ENCODE peak calls at places on chromosome 22, in eight cellular contexts. G is fibroblast of lung, I is AG04450, U is GM23248, S is heart right ventricle, M is psoas muscle, E is caudate nucleus, Z is SK-N-SH. C is an unnamed sample.

GRCh38 chr22:46027219-46028068 is 50.5 kb upstream of the WNT7B start:
- DNase-seq in G (no peak), I (no peak), U (peak), S (no peak), M (peak), E (peak), Z (no peak), C (no peak)

GRCh38 chr22:40654522-40655167 is 18.1 kb upstream of the MRTFA start:
- DNase-seq in G (peak), I (no peak), U (peak), S (peak), M (peak), E (no peak), Z (peak), C (no peak)

GRCh38 chr22:45531441-45531840 is 28.8 kb downstream of the FBLN1 start:
- DNase-seq in G (no peak), I (no peak), U (no peak), S (no peak), M (no peak), E (no peak), Z (no peak), C (no peak)

GRCh38 chr22:46876357-46876934 is 114.0 kb downstream of the TBC1D22A start:
- DNase-seq in G (no peak), I (no peak), U (no peak), S (no peak), M (no peak), E (no peak), Z (no peak), C (no peak)

GRCh38 chr22:45703758-45704157 is 32.1 kb downstream of the ATXN10 start:
- DNase-seq in G (no peak), I (no peak), U (no peak), S (no peak), M (no peak), E (no peak), Z (no peak), C (no peak)

GRCh38 chr22:42364641-42365336 is 67.4 kb downstream of the NFAM1 start:
- DNase-seq in G (peak), I (no peak), U (peak), S (peak), M (no peak), E (no peak), Z (peak), C (no peak)

GRCh38 chr22:45502215-45503070 is at the start of gene FBLN1:
- DNase-seq in G (peak), I (no peak), U (peak), S (peak), M (peak), E (no peak), Z (peak), C (no peak)

GRCh38 chr22:38755155-38755910 is 465 bp downstream of the SUN2 start:
- DNase-seq in G (peak), I (no peak), U (peak), S (peak), M (peak), E (peak), Z (peak), C (no peak)

GRCh38 chr22:26492220-26492619 is 8.5 kb downstream of the SRRD start:
- DNase-seq in G (no peak), I (no peak), U (no peak), S (no peak), M (no peak), E (no peak), Z (no peak), C (no peak)

GRCh38 chr22:20475115-20475436 is 20.5 kb downstream of the KLHL22 start:
- DNase-seq in G (no peak), I (no peak), U (no peak), S (no peak), M (no peak), E (no peak), Z (no peak), C (no peak)

DNA sequence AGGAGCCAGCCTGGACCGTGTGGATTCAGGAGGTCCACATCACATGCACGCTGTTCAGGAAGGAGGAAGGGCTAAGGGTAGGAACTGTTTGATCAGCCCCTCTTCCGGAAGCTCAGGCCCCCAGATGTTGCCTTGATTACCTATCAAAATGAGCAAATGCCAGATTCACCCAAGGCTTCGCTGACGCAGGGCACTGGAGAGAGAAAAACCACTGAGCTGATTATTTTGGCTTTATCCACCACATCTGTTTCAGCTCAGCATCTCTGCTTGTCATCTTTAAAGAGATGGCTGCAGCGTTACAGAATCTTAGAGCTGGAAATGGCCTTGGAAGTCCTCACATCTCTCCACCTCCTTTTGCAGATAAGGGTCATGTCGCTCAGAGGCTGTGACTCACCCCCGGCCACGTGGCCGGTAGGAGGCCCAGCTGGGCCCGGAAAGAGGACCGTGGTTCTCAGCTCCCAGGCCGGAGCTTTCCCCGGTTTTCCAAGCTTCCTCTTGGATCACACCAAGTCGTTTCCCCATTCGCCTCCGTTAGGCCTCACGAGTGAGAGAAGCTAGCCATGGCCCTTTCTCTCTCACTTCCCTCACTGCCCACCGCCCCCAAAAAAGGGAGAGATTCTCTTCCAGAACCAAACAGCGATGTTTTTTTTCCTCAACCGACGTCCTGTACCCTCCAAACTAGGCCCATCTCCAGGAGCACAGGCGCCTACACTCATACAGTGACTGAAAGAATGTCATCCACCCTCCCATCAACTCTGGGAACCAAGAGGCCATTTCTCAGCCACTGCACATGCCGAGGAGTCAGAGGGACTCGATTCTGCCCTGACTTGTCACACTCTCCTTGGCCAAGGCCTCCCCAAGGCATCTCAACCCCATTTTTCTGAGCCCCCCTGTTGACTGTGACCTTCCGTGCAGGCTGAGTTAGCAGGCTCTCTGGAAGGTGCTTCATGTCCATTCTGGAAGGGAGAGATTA is 37.6 kb downstream of the LIF start:
- DNase-seq in G (peak), I (peak), U (peak), S (peak), M (peak), E (no peak), Z (peak), C (no peak)
- H3K27ac ChIP-seq in G (peak), I (peak), U (peak), S (peak), M (peak), E (no peak), Z (peak), C (no peak)

DNA sequence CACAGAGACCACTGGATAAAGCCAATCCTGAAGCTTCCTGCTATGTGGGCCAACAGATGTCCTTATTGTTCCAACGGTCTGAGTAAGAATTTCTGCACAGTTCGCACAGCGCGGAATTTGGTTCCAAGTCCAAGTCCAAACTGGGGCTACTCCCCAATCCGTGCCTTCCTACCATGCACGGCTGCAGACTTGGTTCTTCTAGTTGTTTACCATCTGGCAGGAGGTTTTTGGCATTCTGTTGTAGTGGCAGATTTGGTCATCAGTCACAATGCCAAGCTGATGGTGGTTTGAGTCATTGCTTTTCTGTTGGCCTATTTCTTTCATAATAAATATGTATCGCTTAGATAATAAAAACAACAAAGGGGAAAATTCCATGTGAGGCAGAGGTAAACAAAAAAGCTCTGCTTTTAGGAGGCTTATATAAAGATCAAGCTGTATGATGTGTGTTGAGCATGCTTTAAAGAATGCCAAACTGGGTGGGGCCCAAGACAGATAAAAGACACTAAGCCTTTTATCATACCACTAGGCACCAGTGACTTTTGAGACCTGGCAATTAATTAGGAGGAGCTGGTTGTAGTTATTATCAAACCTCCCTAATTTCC is 52.5 kb upstream of the SYN3 start:
- DNase-seq in G (no peak), I (no peak), U (peak), S (no peak), M (no peak), E (no peak), Z (no peak), C (no peak)
- H3K27ac ChIP-seq in G (no peak), I (no peak), U (no peak), S (no peak), M (no peak), E (no peak), Z (no peak), C (no peak)

GRCh38 chr22:33757041-33757440 is 163.2 kb downstream of the LARGE1 start:
- DNase-seq in G (no peak), I (no peak), U (no peak), S (no peak), M (no peak), E (no peak), Z (no peak), C (no peak)
- H3K27ac ChIP-seq in G (no peak), I (no peak), U (no peak), S (peak), M (peak), E (no peak), Z (no peak), C (no peak)

DNA sequence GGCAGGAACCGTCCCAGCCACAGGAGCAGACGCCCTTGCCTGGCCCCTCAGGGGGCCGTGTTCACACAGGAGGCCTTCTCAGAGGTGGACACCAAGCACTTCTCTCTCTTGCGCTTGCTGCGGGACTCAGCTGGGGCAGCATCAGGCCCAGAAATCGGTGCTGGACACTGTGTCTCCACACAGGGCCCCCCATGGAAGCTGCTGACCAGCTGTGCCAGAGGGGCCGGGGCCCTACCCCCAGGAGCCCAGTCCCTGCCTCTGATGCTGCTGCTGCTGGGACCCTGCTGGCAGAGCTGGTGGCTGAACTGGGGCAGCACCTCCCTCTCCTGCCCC is 4.0 kb downstream of the PLXNB2 start:
- DNase-seq in G (no peak), I (no peak), U (no peak), S (no peak), M (no peak), E (no peak), Z (no peak), C (no peak)
- H3K27ac ChIP-seq in G (peak), I (peak), U (peak), S (peak), M (peak), E (peak), Z (peak), C (peak)

C was measured in epithelial cell of prostate.